ENCODE peak calls at places on chromosomes 16 and 17, in seven cellular contexts. One of them, this sample, is unnamed.

GRCh38 chr16:12311309-12311708 is 334.8 kb downstream of the SNX29 start:
- DNase-seq in stimulated activated CD8-positive, alpha-beta memory T cell treated with anti-CD3 and anti-CD28 coated beads, Interleukin-7, amount 100 ng/mL, for 4 hours: no peak
- DNase-seq in sciatic nerve: no peak
- DNase-seq in uterus: peak
- DNase-seq in Right ventricle myocardium superior: peak
- DNase-seq in CD8-positive, alpha-beta memory T cell: no peak
- DNase-seq in activated effector memory CD4-positive, alpha-beta T cell treated with Interleukin-2 at 50 U/mL for 16 hours: no peak
- DNase-seq in this sample: no peak

GRCh38 chr16:50464325-50465290 is 83.6 kb upstream of the NKD1 start:
- DNase-seq in stimulated activated CD8-positive, alpha-beta memory T cell treated with anti-CD3 and anti-CD28 coated beads, Interleukin-7, amount 100 ng/mL, for 4 hours: no peak
- DNase-seq in sciatic nerve: peak
- DNase-seq in uterus: no peak
- DNase-seq in Right ventricle myocardium superior: no peak
- DNase-seq in CD8-positive, alpha-beta memory T cell: no peak
- DNase-seq in activated effector memory CD4-positive, alpha-beta T cell treated with Interleukin-2 at 50 U/mL for 16 hours: no peak
- DNase-seq in this sample: no peak

GRCh38 chr17:50689956-50690886 is 17.5 kb downstream of the ANKRD40 start:
- DNase-seq in stimulated activated CD8-positive, alpha-beta memory T cell treated with anti-CD3 and anti-CD28 coated beads, Interleukin-7, amount 100 ng/mL, for 4 hours: no peak
- DNase-seq in sciatic nerve: no peak
- DNase-seq in uterus: no peak
- DNase-seq in Right ventricle myocardium superior: no peak
- DNase-seq in CD8-positive, alpha-beta memory T cell: no peak
- DNase-seq in activated effector memory CD4-positive, alpha-beta T cell treated with Interleukin-2 at 50 U/mL for 16 hours: no peak
- DNase-seq in this sample: no peak

GRCh38 chr16:24909856-24910255 is 64.1 kb downstream of the SLC5A11 start:
- DNase-seq in stimulated activated CD8-positive, alpha-beta memory T cell treated with anti-CD3 and anti-CD28 coated beads, Interleukin-7, amount 100 ng/mL, for 4 hours: no peak
- DNase-seq in sciatic nerve: no peak
- DNase-seq in uterus: no peak
- DNase-seq in Right ventricle myocardium superior: no peak
- DNase-seq in CD8-positive, alpha-beta memory T cell: no peak
- DNase-seq in activated effector memory CD4-positive, alpha-beta T cell treated with Interleukin-2 at 50 U/mL for 16 hours: no peak
- DNase-seq in this sample: no peak

GRCh38 chr16:49671325-49671724 is 184.6 kb downstream of the ZNF423 start:
- DNase-seq in stimulated activated CD8-positive, alpha-beta memory T cell treated with anti-CD3 and anti-CD28 coated beads, Interleukin-7, amount 100 ng/mL, for 4 hours: no peak
- DNase-seq in sciatic nerve: no peak
- DNase-seq in uterus: no peak
- DNase-seq in Right ventricle myocardium superior: no peak
- DNase-seq in CD8-positive, alpha-beta memory T cell: no peak
- DNase-seq in activated effector memory CD4-positive, alpha-beta T cell treated with Interleukin-2 at 50 U/mL for 16 hours: no peak
- DNase-seq in this sample: no peak

GRCh38 chr16:85046472-85046916 is 18.9 kb downstream of the KIAA0513 start:
- DNase-seq in stimulated activated CD8-positive, alpha-beta memory T cell treated with anti-CD3 and anti-CD28 coated beads, Interleukin-7, amount 100 ng/mL, for 4 hours: no peak
- DNase-seq in sciatic nerve: no peak
- DNase-seq in uterus: no peak
- DNase-seq in Right ventricle myocardium superior: peak
- DNase-seq in CD8-positive, alpha-beta memory T cell: no peak
- DNase-seq in activated effector memory CD4-positive, alpha-beta T cell treated with Interleukin-2 at 50 U/mL for 16 hours: no peak
- DNase-seq in this sample: no peak

GRCh38 chr17:35790826-35791225 is 4.6 kb downstream of the MMP28 start:
- DNase-seq in stimulated activated CD8-positive, alpha-beta memory T cell treated with anti-CD3 and anti-CD28 coated beads, Interleukin-7, amount 100 ng/mL, for 4 hours: no peak
- DNase-seq in sciatic nerve: no peak
- DNase-seq in uterus: no peak
- DNase-seq in Right ventricle myocardium superior: no peak
- DNase-seq in CD8-positive, alpha-beta memory T cell: no peak
- DNase-seq in activated effector memory CD4-positive, alpha-beta T cell treated with Interleukin-2 at 50 U/mL for 16 hours: no peak
- DNase-seq in this sample: no peak

GRCh38 chr17:4537451-4538235 is 17.5 kb downstream of the MYBBP1A start:
- DNase-seq in stimulated activated CD8-positive, alpha-beta memory T cell treated with anti-CD3 and anti-CD28 coated beads, Interleukin-7, amount 100 ng/mL, for 4 hours: no peak
- DNase-seq in sciatic nerve: no peak
- DNase-seq in uterus: no peak
- DNase-seq in Right ventricle myocardium superior: no peak
- DNase-seq in CD8-positive, alpha-beta memory T cell: no peak
- DNase-seq in activated effector memory CD4-positive, alpha-beta T cell treated with Interleukin-2 at 50 U/mL for 16 hours: no peak
- DNase-seq in this sample: no peak

GRCh38 chr16:12213180-12213579 is 236.6 kb downstream of the SNX29 start:
- DNase-seq in stimulated activated CD8-positive, alpha-beta memory T cell treated with anti-CD3 and anti-CD28 coated beads, Interleukin-7, amount 100 ng/mL, for 4 hours: no peak
- DNase-seq in sciatic nerve: no peak
- DNase-seq in uterus: no peak
- DNase-seq in Right ventricle myocardium superior: no peak
- DNase-seq in CD8-positive, alpha-beta memory T cell: no peak
- DNase-seq in activated effector memory CD4-positive, alpha-beta T cell treated with Interleukin-2 at 50 U/mL for 16 hours: no peak
- DNase-seq in this sample: no peak

GRCh38 chr16:85027349-85027967 is at the start of gene KIAA0513:
- DNase-seq in stimulated activated CD8-positive, alpha-beta memory T cell treated with anti-CD3 and anti-CD28 coated beads, Interleukin-7, amount 100 ng/mL, for 4 hours: peak
- DNase-seq in sciatic nerve: peak
- DNase-seq in uterus: peak
- DNase-seq in Right ventricle myocardium superior: peak
- DNase-seq in CD8-positive, alpha-beta memory T cell: peak
- DNase-seq in activated effector memory CD4-positive, alpha-beta T cell treated with Interleukin-2 at 50 U/mL for 16 hours: peak
- DNase-seq in this sample: peak

GRCh38 chr16:69564845-69565610 is 738 bp upstream of the NFAT5 start:
- DNase-seq in stimulated activated CD8-positive, alpha-beta memory T cell treated with anti-CD3 and anti-CD28 coated beads, Interleukin-7, amount 100 ng/mL, for 4 hours: no peak
- DNase-seq in sciatic nerve: no peak
- DNase-seq in uterus: no peak
- DNase-seq in Right ventricle myocardium superior: no peak
- DNase-seq in CD8-positive, alpha-beta memory T cell: no peak
- DNase-seq in activated effector memory CD4-positive, alpha-beta T cell treated with Interleukin-2 at 50 U/mL for 16 hours: no peak
- DNase-seq in this sample: no peak

GRCh38 chr16:4679854-4680636 is 13.3 kb upstream of the NUDT16L1 start:
- DNase-seq in stimulated activated CD8-positive, alpha-beta memory T cell treated with anti-CD3 and anti-CD28 coated beads, Interleukin-7, amount 100 ng/mL, for 4 hours: no peak
- DNase-seq in sciatic nerve: peak
- DNase-seq in uterus: peak
- DNase-seq in Right ventricle myocardium superior: peak
- DNase-seq in CD8-positive, alpha-beta memory T cell: no peak
- DNase-seq in activated effector memory CD4-positive, alpha-beta T cell treated with Interleukin-2 at 50 U/mL for 16 hours: no peak
- DNase-seq in this sample: no peak

GRCh38 chr17:61444831-61445230 is 7.4 kb upstream of the TBX4 start:
- DNase-seq in stimulated activated CD8-positive, alpha-beta memory T cell treated with anti-CD3 and anti-CD28 coated beads, Interleukin-7, amount 100 ng/mL, for 4 hours: no peak
- DNase-seq in sciatic nerve: no peak
- DNase-seq in uterus: no peak
- DNase-seq in Right ventricle myocardium superior: no peak
- DNase-seq in CD8-positive, alpha-beta memory T cell: no peak
- DNase-seq in activated effector memory CD4-positive, alpha-beta T cell treated with Interleukin-2 at 50 U/mL for 16 hours: no peak
- DNase-seq in this sample: no peak

GRCh38 chr17:66310528-66311148 is 8.2 kb downstream of the PRKCA start:
- DNase-seq in stimulated activated CD8-positive, alpha-beta memory T cell treated with anti-CD3 and anti-CD28 coated beads, Interleukin-7, amount 100 ng/mL, for 4 hours: no peak
- DNase-seq in sciatic nerve: no peak
- DNase-seq in uterus: no peak
- DNase-seq in Right ventricle myocardium superior: no peak
- DNase-seq in CD8-positive, alpha-beta memory T cell: no peak
- DNase-seq in activated effector memory CD4-positive, alpha-beta T cell treated with Interleukin-2 at 50 U/mL for 16 hours: no peak
- DNase-seq in this sample: no peak

GRCh38 chr16:35552763-35553162 is 2093.4 kb downstream of the TP53TG3F start:
- DNase-seq in stimulated activated CD8-positive, alpha-beta memory T cell treated with anti-CD3 and anti-CD28 coated beads, Interleukin-7, amount 100 ng/mL, for 4 hours: no peak
- DNase-seq in sciatic nerve: no peak
- DNase-seq in uterus: no peak
- DNase-seq in Right ventricle myocardium superior: no peak
- DNase-seq in CD8-positive, alpha-beta memory T cell: no peak
- DNase-seq in activated effector memory CD4-positive, alpha-beta T cell treated with Interleukin-2 at 50 U/mL for 16 hours: no peak
- DNase-seq in this sample: no peak

GRCh38 chr16:57870753-57871454 is 68.6 kb upstream of the KIFC3 start:
- DNase-seq in stimulated activated CD8-positive, alpha-beta memory T cell treated with anti-CD3 and anti-CD28 coated beads, Interleukin-7, amount 100 ng/mL, for 4 hours: no peak
- DNase-seq in sciatic nerve: no peak
- DNase-seq in uterus: no peak
- DNase-seq in Right ventricle myocardium superior: no peak
- DNase-seq in CD8-positive, alpha-beta memory T cell: no peak
- DNase-seq in activated effector memory CD4-positive, alpha-beta T cell treated with Interleukin-2 at 50 U/mL for 16 hours: no peak
- DNase-seq in this sample: no peak

This sample was measured in GM12864.